ENCODE peak calls at places on chromosome 1, in four cellular contexts. U, N, T and X are unnamed samples.
A peak's percentile ranks its signal among the peaks of the same experiment; 100 is the strongest.

GRCh38 chr1:151289991-151290708 is 8.1 kb downstream of the ZNF687 start:
- DNase-seq in U (no peak), N (no peak), T (no peak), X (peak; percentile 36)

GRCh38 chr1:207186503-207186902 is 82.5 kb downstream of the C4BPA start:
- DNase-seq in U (no peak), N (no peak), T (no peak), X (no peak)

GRCh38 chr1:196685506-196685905 is 33.7 kb downstream of the CFH start:
- DNase-seq in U (no peak), N (no peak), T (no peak), X (no peak)

GRCh38 chr1:68141801-68142440 is 90.4 kb downstream of the WLS start:
- DNase-seq in U (no peak), N (no peak), T (no peak), X (no peak)

GRCh38 chr1:199688133-199688676 is 339.3 kb upstream of the NR5A2 start:
- DNase-seq in U (no peak), N (no peak), T (no peak), X (no peak)

GRCh38 chr1:47280142-47280541 is 33.8 kb downstream of the STIL start:
- DNase-seq in U (no peak), N (no peak), T (no peak), X (no peak)

GRCh38 chr1:43357251-43357650 is 1.5 kb upstream of the CDC20 start:
- DNase-seq in U (no peak), N (no peak), T (no peak), X (no peak)

GRCh38 chr1:119327436-119328155 is 41.0 kb upstream of the HAO2 start:
- DNase-seq in U (no peak), N (no peak), T (peak; percentile 96), X (peak; percentile 78)

GRCh38 chr1:241957692-241958494 is at the start of gene BECN2:
- DNase-seq in U (no peak), N (no peak), T (no peak), X (no peak)